ENCODE peak calls at places on chromosome X, in seven cellular contexts. U, M, R, S, J, Q and V are unnamed samples.

GRCh38 chrX:153723351-153724251 is 586 bp downstream of the BCAP31 start:
- DNase-seq in U (peak; percentile 81), M (peak; percentile 55), R (peak; percentile 61), S (peak; percentile 63), J (peak; percentile 72), Q (no peak), V (no peak)

GRCh38 chrX:118240359-118240758 is 105.5 kb upstream of the WDR44 start:
- DNase-seq in U (no peak), M (peak; percentile 17), R (no peak), S (no peak), J (no peak), Q (no peak), V (no peak)

GRCh38 chrX:24990585-24990984 is 25.2 kb downstream of the ARX start:
- DNase-seq in U (no peak), M (no peak), R (no peak), S (no peak), J (no peak), Q (no peak), V (no peak)

GRCh38 chrX:139881130-139881529 is 51.7 kb downstream of the ATP11C start:
- DNase-seq in U (no peak), M (no peak), R (no peak), S (no peak), J (no peak), Q (no peak), V (no peak)

GRCh38 chrX:39874202-39874816 is 223.4 kb downstream of the BCOR start:
- DNase-seq in U (no peak), M (no peak), R (no peak), S (no peak), J (no peak), Q (no peak), V (no peak)

GRCh38 chrX:113868169-113868568 is 715.7 kb upstream of the HTR2C start:
- DNase-seq in U (no peak), M (no peak), R (no peak), S (no peak), J (no peak), Q (no peak), V (no peak)

GRCh38 chrX:17769701-17770269 is 32.5 kb downstream of the SCML1 start:
- DNase-seq in U (no peak), M (no peak), R (no peak), S (no peak), J (no peak), Q (no peak), V (no peak)

GRCh38 chrX:117957128-117957527 is 159.5 kb downstream of the KLHL13 start:
- DNase-seq in U (no peak), M (no peak), R (no peak), S (no peak), J (no peak), Q (no peak), V (no peak)

GRCh38 chrX:110341189-110342035 is 17.2 kb upstream of the RTL9 start:
- DNase-seq in U (no peak), M (no peak), R (no peak), S (no peak), J (peak; percentile 24), Q (no peak), V (no peak)

GRCh38 chrX:2701600-2701999 is 10.5 kb downstream of the CD99 start:
- DNase-seq in U (no peak), M (no peak), R (peak; percentile 58), S (peak; percentile 67), J (peak; percentile 84), Q (no peak), V (no peak)

GRCh38 chrX:115531818-115532403 is 29.1 kb upstream of the PLS3 start:
- DNase-seq in U (no peak), M (no peak), R (no peak), S (no peak), J (no peak), Q (no peak), V (no peak)

GRCh38 chrX:149493567-149494562 is 11.2 kb downstream of the IDS start:
- DNase-seq in U (no peak), M (no peak), R (no peak), S (no peak), J (no peak), Q (no peak), V (no peak)

GRCh38 chrX:69374569-69374968 is 129.6 kb upstream of the NALF2 start:
- DNase-seq in U (no peak), M (no peak), R (no peak), S (no peak), J (no peak), Q (no peak), V (no peak)

GRCh38 chrX:154025230-154025629 is 5.5 kb upstream of the IRAK1 start:
- DNase-seq in U (no peak), M (no peak), R (no peak), S (peak; percentile 32), J (no peak), Q (no peak), V (no peak)

GRCh38 chrX:40172169-40172979 is 74.6 kb upstream of the BCOR start:
- DNase-seq in U (peak; percentile 90), M (peak; percentile 76), R (no peak), S (peak; percentile 84), J (peak; percentile 56), Q (no peak), V (peak; percentile 95)

GRCh38 chrX:131745942-131746489 is 202.1 kb downstream of the OR13H1 start:
- DNase-seq in U (no peak), M (no peak), R (no peak), S (no peak), J (no peak), Q (no peak), V (no peak)

GRCh38 chrX:131752493-131753198 is 208.8 kb downstream of the OR13H1 start:
- DNase-seq in U (peak; percentile 81), M (peak; percentile 90), R (peak; percentile 76), S (peak; percentile 83), J (no peak), Q (no peak), V (no peak)

GRCh38 chrX:131746491-131746968 is 202.7 kb downstream of the OR13H1 start:
- DNase-seq in U (peak; percentile 89), M (peak; percentile 88), R (peak; percentile 79), S (peak; percentile 90), J (peak; percentile 10), Q (no peak), V (no peak)

GRCh38 chrX:131747173-131747572 is 203.3 kb downstream of the OR13H1 start:
- DNase-seq in U (no peak), M (peak; percentile 82), R (peak; percentile 68), S (peak; percentile 71), J (no peak), Q (no peak), V (no peak)
- TF ChIP-seq CTCF in U (no peak), M (no peak), R (peak; percentile 12), S (peak; percentile 44), J (no peak), Q (no peak), V (no peak)

GRCh38 chrX:19728915-19729314 is 158.5 kb downstream of the SH3KBP1 start:
- DNase-seq in U (no peak), M (no peak), R (no peak), S (no peak), J (no peak), Q (no peak), V (no peak)

GRCh38 chrX:19729761-19730160 is 157.6 kb downstream of the SH3KBP1 start:
- DNase-seq in U (no peak), M (no peak), R (no peak), S (no peak), J (no peak), Q (no peak), V (no peak)

GRCh38 chrX:19728083-19728648 is 159.2 kb downstream of the SH3KBP1 start:
- DNase-seq in U (no peak), M (no peak), R (no peak), S (no peak), J (no peak), Q (no peak), V (no peak)

GRCh38 chrX:19735244-19735643 is 152.2 kb downstream of the SH3KBP1 start:
- DNase-seq in U (no peak), M (no peak), R (no peak), S (no peak), J (no peak), Q (no peak), V (no peak)

DNA sequence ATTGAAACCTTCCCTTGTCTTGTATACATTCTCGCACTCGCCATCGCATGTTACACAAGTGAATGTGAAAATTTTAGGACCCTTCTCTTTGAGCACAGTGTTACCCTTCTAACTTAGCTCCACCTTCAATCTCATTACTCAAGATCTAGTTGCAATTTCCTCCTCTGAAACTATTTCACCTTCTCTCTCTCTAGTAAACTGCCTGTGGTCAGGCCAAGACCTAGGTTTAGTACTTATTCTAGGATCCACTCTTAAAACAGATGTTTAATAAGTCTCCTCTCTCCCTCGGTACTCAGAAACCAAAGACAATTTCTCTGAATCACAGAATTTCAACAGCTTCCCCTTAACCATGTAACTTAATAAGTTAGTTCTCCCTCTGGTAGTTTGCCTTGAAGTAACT is 156.1 kb downstream of the SH3KBP1 start:
- DNase-seq in U (no peak), M (no peak), R (no peak), S (no peak), J (no peak), Q (no peak), V (no peak)
- TF ChIP-seq CTCF in U (no peak), M (no peak), R (no peak), S (no peak), J (no peak), Q (no peak), V (no peak)

GRCh38 chrX:133926809-133927208 is 58.6 kb downstream of the GPC3 start:
- DNase-seq in U (no peak), M (no peak), R (no peak), S (no peak), J (no peak), Q (no peak), V (no peak)
- TF ChIP-seq CTCF in U (peak; percentile 23), M (no peak), R (no peak), S (no peak), J (no peak), Q (no peak), V (peak; percentile 33)

GRCh38 chrX:83419030-83419792 is 88.9 kb upstream of the POU3F4 start:
- DNase-seq in U (peak; percentile 21), M (no peak), R (no peak), S (peak; percentile 38), J (no peak), Q (no peak), V (peak; percentile 79)

GRCh38 chrX:83416273-83416672 is 91.8 kb upstream of the POU3F4 start:
- DNase-seq in U (no peak), M (no peak), R (no peak), S (no peak), J (peak; percentile 1), Q (no peak), V (no peak)
- TF ChIP-seq CTCF in U (peak; percentile 21), M (no peak), R (no peak), S (peak; percentile 11), J (peak; percentile 60), Q (no peak), V (peak; percentile 61)

DNA sequence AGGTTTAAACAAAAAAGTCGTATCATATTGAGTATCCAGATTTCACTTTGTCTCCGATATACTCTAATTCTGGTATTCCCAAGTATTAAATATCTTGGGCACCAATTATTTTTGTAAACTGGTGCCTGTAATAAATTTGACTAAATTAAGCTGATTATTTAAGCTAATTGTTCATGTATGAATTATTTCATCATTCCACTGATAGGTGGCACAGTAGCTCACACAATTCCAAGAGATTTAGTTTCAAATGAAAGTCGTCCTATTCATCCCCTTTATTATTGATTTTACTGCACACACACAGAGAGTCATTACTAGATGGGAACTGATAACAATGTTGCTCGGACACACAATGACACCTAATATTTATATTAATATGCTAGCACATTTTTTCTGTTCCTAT is 432.4 kb downstream of the DMD start:
- DNase-seq in U (no peak), M (no peak), R (no peak), S (no peak), J (no peak), Q (no peak), V (no peak)
- TF ChIP-seq CTCF in U (no peak), M (no peak), R (no peak), S (no peak), J (no peak), Q (no peak), V (peak; percentile 25)

GRCh38 chrX:124931241-124931640 is 388.4 kb upstream of the TEX13C start:
- DNase-seq in U (no peak), M (no peak), R (no peak), S (no peak), J (no peak), Q (no peak), V (no peak)
- TF ChIP-seq CTCF in U (no peak), M (no peak), R (no peak), S (no peak), J (no peak), Q (no peak), V (no peak)